ENCODE peak calls at places on chromosomes 12 and 14, in five cellular contexts. E is CD8-positive, alpha-beta memory T cell; R is RPMI7951; V is AG10803; G is SW480. D is an unnamed sample.

GRCh38 chr12:30187426-30187825 is 403.7 kb upstream of the TMTC1 start:
- DNase-seq in E (no peak), R (no peak), V (no peak), G (no peak), D (no peak)

GRCh38 chr12:81330480-81330879 is 252.6 kb downstream of the ACSS3 start:
- DNase-seq in E (no peak), R (no peak), V (no peak), G (no peak), D (no peak)

GRCh38 chr14:33737446-33737845 is 213.4 kb downstream of the EGLN3 start:
- DNase-seq in E (no peak), R (peak; percentile 78), V (peak; percentile 82), G (no peak), D (no peak)

GRCh38 chr12:46919666-46920065 is 93.9 kb upstream of the SLC38A4 start:
- DNase-seq in E (no peak), R (no peak), V (peak; percentile 69), G (no peak), D (no peak)

GRCh38 chr12:43210437-43211197 is 341.4 kb downstream of the ADAMTS20 start:
- DNase-seq in E (no peak), R (peak; percentile 78), V (peak; percentile 3), G (peak; percentile 11), D (no peak)

GRCh38 chr12:42473130-42473529 is 116.4 kb downstream of the PRICKLE1 start:
- DNase-seq in E (no peak), R (no peak), V (peak; percentile 81), G (no peak), D (no peak)

GRCh38 chr14:103255555-103255954 is 78.5 kb upstream of the EIF5 start:
- DNase-seq in E (no peak), R (no peak), V (no peak), G (no peak), D (no peak)

GRCh38 chr14:106129274-106129673 is 602.9 kb downstream of the TMEM121 start:
- DNase-seq in E (no peak), R (no peak), V (no peak), G (no peak), D (no peak)

GRCh38 chr12:49987620-49988303 is 15.0 kb downstream of the AQP6 start:
- DNase-seq in E (no peak), R (no peak), V (no peak), G (no peak), D (peak; percentile 34)

GRCh38 chr12:100554608-100555077 is 18.8 kb upstream of the GAS2L3 start:
- DNase-seq in E (no peak), R (peak; percentile 74), V (peak; percentile 86), G (peak; percentile 64), D (peak; percentile 72)

GRCh38 chr14:101601603-101602465 is 40.5 kb downstream of the DIO3 start:
- DNase-seq in E (no peak), R (no peak), V (no peak), G (no peak), D (peak; percentile 45)

GRCh38 chr14:96170961-96171592 is 33.6 kb upstream of the BDKRB2 start:
- DNase-seq in E (no peak), R (no peak), V (no peak), G (no peak), D (peak; percentile 26)

GRCh38 chr12:41548926-41549325 is 360.8 kb downstream of the PDZRN4 start:
- DNase-seq in E (no peak), R (no peak), V (no peak), G (no peak), D (no peak)

GRCh38 chr12:94603434-94604068 is 46.8 kb downstream of the TMCC3 start:
- DNase-seq in E (peak; percentile 51), R (no peak), V (no peak), G (peak; percentile 31), D (peak; percentile 82)

GRCh38 chr14:61537567-61538463 is 157.5 kb upstream of the HIF1A start:
- DNase-seq in E (no peak), R (peak; percentile 60), V (peak; percentile 90), G (peak; percentile 95), D (peak; percentile 68)

GRCh38 chr12:94207467-94208432 is 59.4 kb downstream of the PLXNC1 start:
- DNase-seq in E (no peak), R (no peak), V (no peak), G (no peak), D (peak; percentile 35)

GRCh38 chr14:95490727-95491451 is 25.6 kb downstream of the SYNE3 start:
- DNase-seq in E (no peak), R (peak; percentile 34), V (no peak), G (peak; percentile 66), D (no peak)

GRCh38 chr14:100901391-100902183 is 1.9 kb downstream of the RTL1 start:
- DNase-seq in E (no peak), R (no peak), V (no peak), G (no peak), D (no peak)

GRCh38 chr12:116773276-116773731 is 35.2 kb downstream of the RNFT2 start:
- DNase-seq in E (no peak), R (peak; percentile 17), V (peak; percentile 24), G (no peak), D (peak; percentile 81)

GRCh38 chr12:29562167-29562776 is 64.8 kb upstream of the OVCH1 start:
- DNase-seq in E (no peak), R (peak; percentile 31), V (no peak), G (no peak), D (no peak)

GRCh38 chr12:116539361-116539771 is 19.8 kb upstream of the MAP1LC3B2 start:
- DNase-seq in E (no peak), R (peak; percentile 63), V (peak; percentile 45), G (no peak), D (no peak)

GRCh38 chr14:76950043-76951020 is 78.2 kb downstream of the IRF2BPL start:
- DNase-seq in E (no peak), R (peak; percentile 77), V (peak; percentile 70), G (no peak), D (no peak)

GRCh38 chr14:99268776-99269510 is 3.1 kb downstream of the BCL11B start:
- DNase-seq in E (no peak), R (no peak), V (no peak), G (no peak), D (peak; percentile 77)

GRCh38 chr14:85333313-85333712 is 196.6 kb upstream of the FLRT2 start:
- DNase-seq in E (no peak), R (peak; percentile 62), V (peak; percentile 42), G (no peak), D (no peak)

GRCh38 chr14:90532826-90533525 is 136.1 kb downstream of the CALM1 start:
- DNase-seq in E (no peak), R (no peak), V (no peak), G (no peak), D (no peak)

GRCh38 chr12:129570796-129571400 is 332.9 kb downstream of the TMEM132D start:
- DNase-seq in E (no peak), R (peak; percentile 57), V (no peak), G (peak; percentile 35), D (no peak)

GRCh38 chr14:68195126-68195525 is 375.5 kb downstream of the RAD51B start:
- DNase-seq in E (no peak), R (no peak), V (no peak), G (peak; percentile 29), D (no peak)

GRCh38 chr12:97912943-97913342 is 450.3 kb downstream of the RMST start:
- DNase-seq in E (no peak), R (no peak), V (peak; percentile 14), G (no peak), D (no peak)

D was measured in endodermal cell.